ENCODE peak calls at places on chromosomes 7 and 10, in eight cellular contexts. W is GM23338, Z is neuronal stem cell, H is adrenal gland, Y is lung, P is left ventricle myocardium inferior, G is PC-3, A is cardiac muscle cell. L is an unnamed sample.
A peak's percentile ranks its signal among the peaks of the same experiment; 100 is the strongest.

GRCh38 chr10:85280014-85280413 is 951.6 kb downstream of the CCSER2 start:
- DNase-seq in G (no peak), H (no peak), A (no peak), P (no peak), Y (peak; percentile 45), Z (no peak), W (peak; percentile 4), L (no peak)

GRCh38 chr7:95028683-95029082 is 121.3 kb downstream of the PPP1R9A start:
- DNase-seq in A (peak; percentile 9), P (no peak), Y (no peak), H (no peak), G (no peak), Z (no peak), W (no peak), L (no peak)

GRCh38 chr7:130853503-130854279 is 119.7 kb upstream of the KLF14 start:
- DNase-seq in H (no peak), G (peak; percentile 96), W (no peak), A (no peak), P (no peak), Y (no peak), Z (no peak), L (no peak)

GRCh38 chr10:122699796-122700466 is at the start of gene C10orf120:
- DNase-seq in H (no peak), W (no peak), P (no peak), G (no peak), A (no peak), Y (no peak), Z (no peak), L (no peak)

GRCh38 chr7:93150200-93150835 is 2.1 kb upstream of the SAMD9L start:
- DNase-seq in G (peak; percentile 81), H (no peak), Y (no peak), A (no peak), W (no peak), Z (no peak), P (no peak), L (no peak)

GRCh38 chr7:143345428-143345900 is 17.0 kb downstream of the FAM131B start:
- DNase-seq in H (no peak), A (peak; percentile 72), Z (peak; percentile 57), Y (peak; percentile 45), P (peak; percentile 29), W (peak; percentile 95), G (no peak), L (no peak)

GRCh38 chr7:111796671-111797070 is 234.4 kb upstream of the IMMP2L start:
- DNase-seq in Z (peak; percentile 15), Y (no peak), G (no peak), P (no peak), H (no peak), A (no peak), W (peak; percentile 28), L (no peak)

GRCh38 chr10:80201592-80202256 is 3.6 kb downstream of the ANXA11 start:
- DNase-seq in W (no peak), Y (no peak), G (no peak), Z (no peak), A (no peak), H (no peak), P (peak; percentile 47), L (peak; percentile 82)

GRCh38 chr7:154984601-154985188 is 18.2 kb downstream of the PAXIP1 start:
- DNase-seq in Z (no peak), H (no peak), Y (no peak), P (no peak), W (no peak), A (no peak), G (no peak), L (no peak)

GRCh38 chr10:118276203-118276602 is 65.9 kb downstream of the FAM204A start:
- DNase-seq in Y (no peak), G (no peak), Z (no peak), A (no peak), W (no peak), P (peak; percentile 20), H (no peak), L (no peak)

GRCh38 chr7:730501-731439 is 3.7 kb upstream of the PRKAR1B start:
- DNase-seq in P (no peak), W (no peak), H (peak; percentile 3), Y (no peak), A (no peak), G (no peak), Z (no peak), L (no peak)

GRCh38 chr10:67663449-67664087 is 32.4 kb downstream of the CTNNA3 start:
- DNase-seq in Y (no peak), W (no peak), A (no peak), G (no peak), Z (no peak), H (no peak), P (no peak), L (peak; percentile 73)

GRCh38 chr10:118163227-118163626 is 116.5 kb upstream of the RAB11FIP2 start:
- DNase-seq in Z (no peak), W (no peak), Y (no peak), H (no peak), A (no peak), P (no peak), G (peak; percentile 33), L (no peak)

GRCh38 chr10:69088471-69088769 is 517 bp downstream of the SRGN start:
- DNase-seq in H (no peak), A (no peak), G (no peak), P (no peak), W (no peak), Z (no peak), Y (no peak), L (no peak)
- H3K27ac ChIP-seq in H (peak overlapping the region; percentile 86), A (no peak overlapping the region), G (peak overlapping the region; percentile 77), P (peak overlapping the region; percentile 90), W (no peak overlapping the region), Z (no peak overlapping the region), Y (peak overlapping the region; percentile 96), L (peak overlapping the region; percentile 83)

GRCh38 chr7:15397921-15398560 is 163.8 kb downstream of the AGMO start:
- DNase-seq in G (no peak), W (no peak), Y (no peak), Z (no peak), A (no peak), H (no peak), P (no peak), L (no peak)

GRCh38 chr7:15396210-15397158 is 165.3 kb downstream of the AGMO start:
- DNase-seq in P (no peak), W (no peak), A (no peak), H (no peak), Z (no peak), G (peak; percentile 27), Y (no peak), L (no peak)

GRCh38 chr7:15400440-15400839 is 161.4 kb downstream of the AGMO start:
- DNase-seq in H (no peak), Y (no peak), A (no peak), W (no peak), G (no peak), P (no peak), Z (no peak), L (no peak)

GRCh38 chr7:15397159-15397550 is 164.7 kb downstream of the AGMO start:
- DNase-seq in Y (no peak), H (no peak), W (no peak), G (no peak), Z (no peak), A (no peak), P (no peak), L (no peak)

GRCh38 chr7:15399446-15399845 is 162.4 kb downstream of the AGMO start:
- DNase-seq in G (no peak), W (no peak), A (no peak), P (no peak), Y (no peak), H (no peak), Z (no peak), L (no peak)
- H3K36me3 ChIP-seq in G (no peaks in the 10 kb centered on the region), W (no peaks in the 10 kb centered on the region), A (no peaks in the 10 kb centered on the region), P (no peaks in the 10 kb centered on the region), Y (no peaks in the 10 kb centered on the region), H (no peaks in the 10 kb centered on the region), Z (no peaks in the 10 kb centered on the region), L (no peaks in the 10 kb centered on the region)

GRCh38 chr7:97798036-97799019 is 66.4 kb downstream of the TAC1 start:
- DNase-seq in G (no peak), W (no peak), P (no peak), A (no peak), Z (no peak), H (no peak), Y (no peak), L (no peak)
- H3K27me3 ChIP-seq in G (peaks cover 19% of the 10 kb centered on the region), W (no peaks in the 10 kb centered on the region), P (peaks cover 14% of the 10 kb centered on the region), A (no peaks in the 10 kb centered on the region), Z (no peaks in the 10 kb centered on the region), H (no peaks in the 10 kb centered on the region), Y (no peaks in the 10 kb centered on the region), L (no peaks in the 10 kb centered on the region)

DNA sequence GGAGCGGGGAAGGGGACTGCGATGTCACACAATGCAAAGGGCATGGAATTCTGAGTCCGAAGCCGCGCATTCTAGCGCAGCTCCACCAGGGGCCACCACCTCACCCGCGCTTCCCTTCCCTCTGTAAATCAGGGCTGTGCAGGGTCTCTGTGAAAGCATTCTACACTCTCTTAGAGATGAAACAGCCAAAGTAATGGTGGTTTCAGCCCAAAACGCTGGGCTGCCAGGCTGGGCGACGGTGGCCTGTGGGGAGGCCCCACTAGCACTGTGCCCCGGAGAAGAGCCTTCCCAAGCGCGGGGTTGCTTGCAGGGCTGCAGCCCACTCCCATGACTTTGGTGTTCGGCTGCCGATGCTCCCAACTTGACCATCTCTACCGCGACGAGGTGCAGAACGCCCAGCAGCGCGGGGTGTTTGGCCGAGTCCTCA is 11.4 kb downstream of the ATG9B start:
- DNase-seq in H (no peak), Z (no peak), Y (no peak), P (no peak), W (peak; percentile 88), G (peak; percentile 35), A (peak; percentile 71), L (no peak)
- H3K27ac ChIP-seq in H (no peak overlapping the region), Z (peak overlapping the region; percentile 47), Y (no peak overlapping the region), P (no peak overlapping the region), W (no peak overlapping the region), G (no peak overlapping the region), A (no peak overlapping the region), L (no peak overlapping the region)

GRCh38 chr7:148804343-148805234 is 79.5 kb downstream of the EZH2 start:
- DNase-seq in W (no peak), A (no peak), H (no peak), G (no peak), Y (no peak), Z (no peak), P (no peak), L (no peak)
- H3K36me3 ChIP-seq in W (peaks cover 17% of the 10 kb centered on the region), A (peaks cover 31% of the 10 kb centered on the region), H (no peaks in the 10 kb centered on the region), G (peaks cover 29% of the 10 kb centered on the region), Y (peaks cover 22% of the 10 kb centered on the region), Z (peaks cover 95% of the 10 kb centered on the region), P (peaks cover 57% of the 10 kb centered on the region), L (peaks cover 40% of the 10 kb centered on the region)

GRCh38 chr7:150914196-150914595 is 61.9 kb downstream of the AOC1 start:
- DNase-seq in G (no peak), Y (no peak), A (no peak), H (no peak), W (no peak), P (no peak), Z (no peak), L (no peak)
- H3K27me3 ChIP-seq in G (peaks cover 73% of the 10 kb centered on the region), Y (no peaks in the 10 kb centered on the region), A (no peaks in the 10 kb centered on the region), H (no peaks in the 10 kb centered on the region), W (no peaks in the 10 kb centered on the region), P (peaks cover 17% of the 10 kb centered on the region), Z (no peaks in the 10 kb centered on the region), L (no peaks in the 10 kb centered on the region)

GRCh38 chr7:148442933-148443332 is 147.6 kb upstream of the C7orf33 start:
- DNase-seq in Z (no peak), A (no peak), G (no peak), P (no peak), H (no peak), W (no peak), Y (no peak), L (no peak)
- H3K27ac ChIP-seq in Z (no peak overlapping the region), A (no peak overlapping the region), G (no peak overlapping the region), P (no peak overlapping the region), H (no peak overlapping the region), W (no peak overlapping the region), Y (no peak overlapping the region), L (no peak overlapping the region)